ENCODE peak calls at places on chromosome 9, in four cellular contexts. G is stimulated activated CD8-positive, alpha-beta memory T cell treated with anti-CD3 and anti-CD28 coated beads, Interleukin-4, amount 100 ng/mL, for 1 hour; T is heart right ventricle; D is upper lobe of left lung. H is an unnamed sample.
A peak's percentile ranks its signal among the peaks of the same experiment; 100 is the strongest.

GRCh38 chr9:134820901-134821300 is 59.7 kb upstream of the FCN2 start:
- DNase-seq in T (no peak), D (no peak), G (no peak), H (no peak)

GRCh38 chr9:115422932-115423440 is 305.0 kb upstream of the TNC start:
- DNase-seq in G (no peak), T (no peak), D (no peak), H (no peak)

GRCh38 chr9:93308676-93309075 is 124.7 kb downstream of the WNK2 start:
- DNase-seq in T (no peak), G (no peak), D (peak; percentile 17), H (no peak)

GRCh38 chr9:133514475-133515239 is 10.1 kb downstream of the MYMK start:
- DNase-seq in D (no peak), T (peak; percentile 82), G (no peak), H (no peak)

GRCh38 chr9:16501098-16501663 is 369.3 kb downstream of the BNC2 start:
- DNase-seq in G (no peak), D (no peak), T (no peak), H (no peak)

GRCh38 chr9:108184941-108185340 is 670.8 kb downstream of the ACTL7B start:
- DNase-seq in D (no peak), T (no peak), G (no peak), H (no peak)

GRCh38 chr9:5562806-5563416 is 52.6 kb downstream of the PDCD1LG2 start:
- DNase-seq in D (no peak), G (no peak), T (no peak), H (no peak)

GRCh38 chr9:130738281-130738680 is 44.7 kb downstream of the EXOSC2 start:
- DNase-seq in T (no peak), G (no peak), D (no peak), H (no peak)

GRCh38 chr9:108150736-108151135 is 661.2 kb upstream of the KLF4 start:
- DNase-seq in D (peak; percentile 56), G (no peak), T (no peak), H (no peak)

GRCh38 chr9:116383956-116384355 is 230.4 kb downstream of the PAPPA start:
- DNase-seq in G (no peak), T (no peak), D (no peak), H (no peak)

GRCh38 chr9:34123682-34124081 is 2.8 kb downstream of the DCAF12 start:
- DNase-seq in D (peak; percentile 79), T (no peak), G (no peak), H (peak; percentile 85)

GRCh38 chr9:134328341-134328840 is 2.1 kb downstream of the RXRA start:
- DNase-seq in T (no peak), G (no peak), D (peak; percentile 62), H (no peak)

GRCh38 chr9:14312721-14313377 is 1.1 kb downstream of the NFIB start:
- DNase-seq in G (no peak), T (peak; percentile 25), D (peak; percentile 25), H (no peak)

GRCh38 chr9:115204827-115205506 is 87.0 kb upstream of the TNC start:
- DNase-seq in D (no peak), G (no peak), T (no peak), H (no peak)

GRCh38 chr9:31103836-31104235 is 1280.6 kb upstream of the ACO1 start:
- DNase-seq in T (no peak), G (no peak), D (no peak), H (no peak)

GRCh38 chr9:116817762-116818161 is 130.7 kb downstream of the TRIM32 start:
- DNase-seq in T (no peak), D (no peak), G (no peak), H (no peak)

GRCh38 chr9:88831783-88832407 is 159.4 kb upstream of the S1PR3 start:
- DNase-seq in G (no peak), T (no peak), D (no peak), H (no peak)

GRCh38 chr9:133768859-133769510 is 30.8 kb upstream of the SARDH start:
- DNase-seq in D (no peak), T (no peak), G (no peak), H (peak; percentile 49)

GRCh38 chr9:3043369-3043768 is 199.5 kb upstream of the PUM3 start:
- DNase-seq in G (no peak), D (no peak), T (no peak), H (no peak)

GRCh38 chr9:94919376-94920098 is 193.0 kb downstream of the AOPEP start:
- DNase-seq in D (peak; percentile 59), G (no peak), T (no peak), H (no peak)

GRCh38 chr9:69174645-69175487 is 789 bp downstream of the TJP2 start:
- DNase-seq in T (no peak), D (peak; percentile 58), G (no peak), H (peak; percentile 40)

GRCh38 chr9:114804504-114804903 is 1.3 kb downstream of the TNFSF15 start:
- DNase-seq in T (peak; percentile 9), D (no peak), G (no peak), H (no peak)

H was measured in NAMALWA.